ENCODE peak calls at places on chromosome 9, in five cellular contexts. D is ovary; H is CD8-positive, alpha-beta memory T cell; L is neuronal stem cell; T is cardiac muscle cell. E is an unnamed sample. For H3K36me3, the result is how much of the 10 kb centered on the place peaks cover.

GRCh38 chr9:38357350-38358114 is 35.0 kb upstream of the ALDH1B1 start:
- DNase-seq in D (no peak), H (no peak), L (no peak), T (no peak), E (no peak)

GRCh38 chr9:70435948-70436347 is 21.5 kb upstream of the KLF9 start:
- DNase-seq in D (no peak), H (no peak), L (no peak), T (no peak), E (no peak)

GRCh38 chr9:109143881-109144562 is 23.0 kb downstream of the FRRS1L start:
- DNase-seq in D (no peak), H (no peak), L (no peak), T (no peak), E (peak)

GRCh38 chr9:69899491-69899890 is 78.9 kb downstream of the CFAP95 start:
- DNase-seq in D (no peak), H (no peak), L (no peak), T (no peak), E (no peak)

GRCh38 chr9:133417541-133418461 is at the start of gene REXO4:
- DNase-seq in D (peak), H (peak), L (peak), T (peak), E (peak)

GRCh38 chr9:18658764-18659705 is 185.1 kb downstream of the ADAMTSL1 start:
- DNase-seq in D (no peak), H (no peak), L (no peak), T (no peak), E (no peak)

GRCh38 chr9:91062281-91062680 is 260.7 kb downstream of the SYK start:
- DNase-seq in D (no peak), H (no peak), L (no peak), T (no peak), E (no peak)

GRCh38 chr9:35096035-35096849 is at the start of gene PIGO:
- DNase-seq in D (peak), H (peak), L (peak), T (peak), E (peak)

GRCh38 chr9:19154135-19154612 is 26.9 kb upstream of the PLIN2 start:
- DNase-seq in D (peak), H (no peak), L (no peak), T (no peak), E (no peak)

GRCh38 chr9:68704804-68705635 is at the start of gene PIP5K1B:
- DNase-seq in D (no peak), H (no peak), L (peak), T (peak), E (peak)

GRCh38 chr9:22044583-22044982 is 35.5 kb upstream of the CDKN2B start:
- DNase-seq in D (no peak), H (no peak), L (no peak), T (no peak), E (no peak)

GRCh38 chr9:103601287-103601686 is 492.8 kb upstream of the SMC2 start:
- DNase-seq in D (no peak), H (no peak), L (no peak), T (no peak), E (no peak)

GRCh38 chr9:128619127-128619526 is 37.5 kb downstream of the DYNC2I2 start:
- DNase-seq in D (no peak), H (no peak), L (no peak), T (no peak), E (no peak)
- H3K36me3 ChIP-seq in D (under half), H (half or more), L (half or more), T (half or more), E (under half)

DNA sequence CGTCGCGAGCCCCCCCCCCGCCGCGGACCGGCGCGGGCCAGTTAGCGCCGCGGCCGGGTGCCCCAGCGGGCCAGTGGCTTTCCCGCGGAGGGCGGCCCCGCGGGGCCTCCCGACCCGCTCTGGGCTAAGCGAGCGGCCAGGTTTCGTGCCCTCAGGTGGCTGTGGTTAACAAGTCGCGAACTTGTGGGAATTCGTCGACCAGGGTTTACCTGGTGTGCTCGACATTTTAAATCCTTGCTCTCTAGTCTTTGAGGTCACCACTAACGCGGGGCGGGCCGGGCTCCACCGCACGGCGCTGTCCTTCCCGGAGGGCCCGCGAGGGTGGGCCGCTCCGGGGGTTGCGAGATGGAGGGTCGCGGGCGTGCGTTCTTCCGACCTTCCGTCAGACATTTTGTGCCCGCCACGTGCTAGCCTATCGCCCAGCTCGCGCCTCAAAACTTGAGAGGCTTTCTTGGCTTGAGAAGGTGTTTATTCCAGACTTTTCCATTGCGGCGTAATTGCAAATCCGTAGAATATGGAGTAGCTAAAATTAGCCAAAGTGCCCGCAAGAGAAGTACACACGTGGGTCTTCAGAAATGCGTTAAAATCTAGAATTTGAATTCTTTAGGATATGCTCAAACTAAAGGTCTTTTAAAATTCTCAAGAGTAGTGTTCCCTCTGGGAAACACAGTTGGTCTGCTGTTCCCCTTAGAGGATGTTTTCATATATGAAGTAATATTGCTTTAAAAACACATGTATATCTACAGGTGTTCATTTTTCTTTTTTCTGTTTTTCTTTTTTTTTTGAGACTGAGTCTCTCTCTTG is 2.1 kb downstream of the ANP32B start:
- DNase-seq in D (no peak), H (peak), L (no peak), T (peak), E (peak)
- H3K36me3 ChIP-seq in D (under half), H (under half), L (under half), T (under half), E (under half)

DNA sequence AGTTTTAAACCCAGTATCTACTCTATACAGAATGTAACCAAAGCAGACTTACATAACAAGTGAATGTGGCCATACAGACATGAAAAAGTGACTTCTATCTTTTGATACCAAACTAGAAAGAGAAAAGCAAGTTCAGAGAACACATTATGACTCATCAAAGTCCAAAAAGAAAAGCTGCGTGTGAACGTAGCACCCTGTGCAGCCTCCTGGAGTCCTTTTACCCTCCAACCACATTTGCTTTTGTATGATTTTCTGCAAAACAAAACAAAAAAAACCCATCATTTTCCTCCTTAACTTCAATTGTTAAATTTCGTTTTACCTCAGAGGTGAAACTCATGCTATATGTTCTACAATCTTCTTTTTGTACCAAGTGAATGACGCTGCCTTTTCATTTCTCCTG is 2.8 kb upstream of the SMARCA2 start:
- DNase-seq in D (no peak), H (no peak), L (no peak), T (no peak), E (no peak)
- H3K36me3 ChIP-seq in D (under half), H (under half), L (under half), T (under half), E (under half)

DNA sequence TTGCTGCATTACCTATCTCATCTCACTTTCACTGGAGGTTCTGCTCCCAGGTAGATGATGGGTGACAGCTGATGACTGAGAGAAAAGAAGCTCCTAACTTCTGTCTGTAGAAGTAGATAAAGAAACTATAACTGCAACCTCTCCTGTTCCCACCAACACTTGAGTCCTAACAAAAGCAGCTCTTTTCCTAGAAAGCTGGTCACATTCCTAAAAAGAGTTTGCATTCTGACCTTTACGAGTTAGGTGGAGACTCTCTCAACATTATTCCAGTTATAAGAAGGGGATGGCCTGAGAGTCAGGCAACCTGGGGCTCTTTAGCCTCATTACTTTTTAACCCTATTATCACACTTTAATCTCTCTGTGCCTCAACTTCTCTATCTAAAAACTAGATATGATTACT is 8.9 kb upstream of the PCAT7 start:
- DNase-seq in D (no peak), H (no peak), L (no peak), T (no peak), E (no peak)
- H3K36me3 ChIP-seq in D (under half), H (under half), L (under half), T (under half), E (under half)

DNA sequence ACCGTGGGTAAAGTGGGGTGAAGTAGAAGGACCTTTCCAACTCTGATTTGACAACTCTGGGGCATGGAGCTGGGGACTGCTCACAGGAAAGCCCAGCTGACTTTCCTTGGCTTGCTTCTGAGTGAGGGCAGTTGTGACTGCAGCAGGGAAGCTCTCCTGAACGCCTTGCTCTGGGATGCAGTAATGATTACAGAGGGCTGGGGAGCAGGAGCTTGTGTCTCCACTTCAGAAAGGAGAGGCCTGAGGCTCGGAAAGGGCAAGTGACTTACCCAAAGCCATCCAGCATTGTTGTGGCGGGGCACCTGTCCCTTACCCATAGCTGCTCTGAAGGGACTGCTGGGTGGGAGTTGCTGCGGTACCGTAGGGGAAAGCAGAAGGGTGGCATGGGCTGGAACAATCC is 41.2 kb downstream of the GSN start:
- DNase-seq in D (no peak), H (no peak), L (no peak), T (no peak), E (no peak)
- H3K36me3 ChIP-seq in D (under half), H (under half), L (under half), T (under half), E (under half)

GRCh38 chr9:90044263-90044662 is 439.5 kb downstream of the GADD45G start:
- DNase-seq in D (no peak), H (no peak), L (no peak), T (no peak), E (no peak)

GRCh38 chr9:90047828-90048227 is 443.0 kb downstream of the GADD45G start:
- DNase-seq in D (no peak), H (no peak), L (no peak), T (no peak), E (no peak)

GRCh38 chr9:90044710-90045151 is 439.9 kb downstream of the GADD45G start:
- DNase-seq in D (no peak), H (no peak), L (no peak), T (no peak), E (no peak)

GRCh38 chr9:90046317-90046861 is 441.6 kb downstream of the GADD45G start:
- DNase-seq in D (no peak), H (no peak), L (no peak), T (no peak), E (no peak)
- H3K36me3 ChIP-seq in D (under half), H (under half), L (under half), T (under half), E (under half)